ENCODE peak calls at places on chromosomes 5 and 9, in seven cellular contexts. U is thyroid gland, E is esophagus muscularis mucosa, S is transverse colon, M is right lobe of liver, O is body of pancreas, R is NB4. W is an unnamed sample.

GRCh38 chr5:136712628-136713027 is 347.3 kb upstream of the TRPC7 start:
- DNase-seq in E (no peak), M (no peak), U (no peak), R (no peak), S (no peak), O (no peak), W (no peak)

GRCh38 chr9:4490705-4491620 is 695 bp downstream of the SLC1A1 start:
- DNase-seq in M (peak; percentile 68), R (no peak), O (peak; percentile 20), S (no peak), E (no peak), U (peak; percentile 40), W (no peak)

GRCh38 chr5:101943784-101944183 is 352.3 kb downstream of the SLCO4C1 start:
- DNase-seq in O (no peak), E (no peak), R (peak; percentile 56), M (no peak), S (no peak), U (no peak), W (no peak)

GRCh38 chr5:123438902-123439301 is 15.7 kb upstream of the CEP120 start:
- DNase-seq in S (peak; percentile 60), M (no peak), R (no peak), U (no peak), O (peak; percentile 23), E (no peak), W (no peak)

GRCh38 chr9:108569624-108570023 is 286.2 kb downstream of the ACTL7B start:
- DNase-seq in U (no peak), O (peak; percentile 15), R (peak; percentile 40), M (no peak), S (no peak), E (no peak), W (no peak)

GRCh38 chr5:172533399-172534228 is 79.3 kb upstream of the SH3PXD2B start:
- DNase-seq in U (no peak), R (no peak), M (no peak), E (peak; percentile 92), O (no peak), S (no peak), W (no peak)

GRCh38 chr9:120474579-120475243 is 105.3 kb downstream of the CDK5RAP2 start:
- DNase-seq in S (no peak), R (no peak), O (no peak), U (no peak), E (peak; percentile 24), M (no peak), W (no peak)

GRCh38 chr9:16133556-16134227 is 580.8 kb downstream of the CCDC171 start:
- DNase-seq in S (peak; percentile 20), O (peak; percentile 47), R (peak; percentile 82), E (no peak), M (peak; percentile 59), U (peak; percentile 48), W (no peak)

GRCh38 chr5:31895199-31895598 is 256.3 kb downstream of the PDZD2 start:
- DNase-seq in U (no peak), E (no peak), O (no peak), M (no peak), R (no peak), S (no peak), W (no peak)

DNA sequence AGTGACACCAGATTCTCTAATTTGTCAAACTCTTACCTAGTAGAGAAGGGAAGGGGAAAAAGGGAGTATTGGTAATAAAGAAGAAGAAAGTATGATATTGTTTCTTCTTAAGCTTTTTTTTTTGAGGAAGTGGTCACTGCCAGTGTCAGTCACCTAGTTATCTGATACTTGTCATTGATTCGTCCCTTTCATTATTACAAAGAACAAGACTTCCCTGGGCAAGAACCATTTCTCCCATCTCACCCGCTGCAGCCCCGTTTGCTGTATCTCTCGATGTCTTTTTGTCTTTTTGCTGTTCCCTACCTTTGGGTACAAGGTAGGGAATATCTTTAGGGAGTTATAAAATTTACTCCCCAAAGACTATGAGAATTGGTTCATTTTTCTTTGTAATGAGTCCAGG is 249.0 kb downstream of the ARHGAP26 start:
- DNase-seq in S (no peak), O (no peak), R (peak; percentile 32), U (no peak), M (no peak), E (no peak), W (no peak)
- TF ChIP-seq POLR2A in S (no peak), O (no peak), R (no peak), U (no peak), M (no peak), E (no peak), W (no peak)

GRCh38 chr5:150945947-150946346 is 41.2 kb upstream of the ZNF300 start:
- DNase-seq in R (no peak), M (no peak), U (no peak), O (no peak), S (no peak), E (no peak), W (no peak)

GRCh38 chr5:150948539-150948938 is 43.8 kb upstream of the ZNF300 start:
- DNase-seq in R (no peak), E (no peak), M (no peak), U (no peak), O (no peak), S (no peak), W (no peak)

GRCh38 chr5:150945501-150945900 is 40.7 kb upstream of the ZNF300 start:
- DNase-seq in S (no peak), M (no peak), E (no peak), O (no peak), U (no peak), R (no peak), W (no peak)

DNA sequence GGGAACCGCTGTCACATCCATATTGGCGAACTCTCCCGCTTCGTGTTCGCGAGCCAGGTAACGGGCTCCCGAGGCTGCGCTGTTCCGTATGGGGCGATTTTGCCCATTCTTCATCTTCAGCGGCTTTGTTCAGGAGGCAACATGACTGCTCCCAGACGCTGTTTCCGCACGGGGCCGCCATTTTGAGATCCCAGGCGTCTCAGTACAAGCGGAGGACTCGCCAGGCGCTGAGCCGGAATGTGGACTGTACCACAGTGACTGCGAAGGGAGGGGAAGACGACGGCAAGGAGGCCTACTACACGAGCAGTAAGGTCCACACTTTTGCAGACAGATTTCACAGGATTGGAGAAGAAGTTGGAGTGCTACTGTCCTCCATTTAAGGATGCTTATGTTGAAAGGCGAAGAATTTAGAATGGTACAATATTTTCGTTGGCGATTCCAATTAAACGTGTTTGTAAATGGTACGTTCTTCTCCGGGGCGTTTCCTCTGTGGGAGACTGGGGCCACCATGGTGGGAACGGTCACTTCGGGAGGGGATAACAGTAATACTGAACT is 41.6 kb upstream of the ZNF300 start:
- DNase-seq in S (peak; percentile 53), U (peak; percentile 81), E (peak; percentile 94), R (no peak), O (peak; percentile 84), M (peak; percentile 60), W (peak; percentile 91)
- H3K4me3 ChIP-seq in S (peak overlapping the region; percentile 35), U (peak overlapping the region; percentile 35), E (peak overlapping the region; percentile 66), R (no peak overlapping the region), O (peak overlapping the region; percentile 72), M (no peak overlapping the region), W (peak overlapping the region; percentile 75)

GRCh38 chr9:132214027-132214622 is 52.3 kb downstream of the NTNG2 start:
- DNase-seq in S (no peak), R (peak; percentile 31), O (peak; percentile 92), E (peak; percentile 93), M (no peak), U (peak; percentile 90), W (peak; percentile 86)
- TF ChIP-seq CTCF in S (no peak), R (no peak), O (peak; percentile 61), E (peak; percentile 9), M (no peak), U (no peak), W (no peak)

GRCh38 chr5:83474986-83475385 is 3.4 kb downstream of the VCAN start:
- DNase-seq in M (no peak), R (no peak), E (no peak), S (no peak), U (no peak), O (no peak), W (no peak)

GRCh38 chr5:83473344-83474169 is 2.0 kb downstream of the VCAN start:
- DNase-seq in M (peak; percentile 49), O (peak; percentile 78), E (peak; percentile 98), S (peak; percentile 70), U (peak; percentile 57), R (peak; percentile 70), W (peak; percentile 89)

GRCh38 chr5:83472508-83473343 is 1.2 kb downstream of the VCAN start:
- DNase-seq in S (peak; percentile 16), M (no peak), E (no peak), R (peak; percentile 2), U (peak; percentile 16), O (peak; percentile 24), W (peak; percentile 43)

GRCh38 chr5:83475540-83476469 is 4.3 kb downstream of the VCAN start:
- DNase-seq in R (no peak), S (no peak), O (no peak), M (no peak), U (no peak), E (no peak), W (no peak)

DNA sequence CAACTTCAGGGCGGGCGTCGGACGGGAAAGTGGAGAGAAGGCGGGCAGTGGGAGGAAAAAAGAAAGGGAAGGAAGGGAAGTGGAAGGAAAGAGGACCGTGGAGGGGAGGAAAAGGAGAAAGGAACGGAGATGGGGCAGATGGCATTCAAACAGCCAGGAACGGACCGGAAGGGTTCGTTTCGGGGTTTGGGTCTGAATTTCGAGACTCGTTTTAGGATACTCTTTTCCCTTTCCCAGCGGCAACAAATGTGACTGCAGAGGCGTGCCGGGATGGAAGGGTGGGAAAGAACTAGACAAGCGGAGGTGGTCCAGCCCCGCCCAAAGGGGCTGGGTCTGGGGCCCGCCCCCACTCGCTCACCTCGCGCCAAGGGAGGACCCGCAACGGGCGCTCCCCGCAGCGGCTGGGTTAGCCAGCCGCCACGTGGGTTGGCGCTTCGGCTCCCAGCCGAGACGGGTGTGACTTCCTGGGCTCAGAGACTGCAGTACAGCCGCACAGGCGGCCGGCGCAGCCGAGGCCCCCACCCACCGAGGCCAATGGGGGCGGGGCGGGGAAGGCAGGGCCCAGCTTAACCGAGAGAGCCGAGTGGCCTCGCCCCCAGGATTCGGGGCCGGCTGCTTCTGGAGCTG is 2.7 kb downstream of the VCAN start:
- DNase-seq in R (peak; percentile 66), O (peak; percentile 69), M (peak; percentile 56), E (peak; percentile 95), S (peak; percentile 63), U (peak; percentile 43), W (peak; percentile 81)
- TF ChIP-seq POLR2A in R (no peak), O (peak; percentile 30), M (no peak), E (no peak), S (peak; percentile 30), U (no peak), W (no peak)

GRCh38 chr9:128902351-128903078 is 18.3 kb upstream of the PHYHD1 start:
- DNase-seq in S (peak; percentile 86), U (no peak), O (peak; percentile 39), R (peak; percentile 84), E (no peak), M (no peak), W (peak; percentile 66)
- H3K4me3 ChIP-seq in S (no peak overlapping the region), U (no peak overlapping the region), O (no peak overlapping the region), R (no peak overlapping the region), E (no peak overlapping the region), M (no peak overlapping the region), W (no peak overlapping the region)